ENCODE peak calls at places on chromosomes 11 and 22, in seven cellular contexts. S is thoracic aorta; W is neural progenitor cell; T is sigmoid colon; M is CD8-positive, alpha-beta memory T cell; Z is substantia nigra; U is breast epithelium. O is an unnamed sample.

GRCh38 chr11:70780246-70780535 is 381.9 kb downstream of the CTTN start:
- DNase-seq in S (no peak), W (no peak), T (no peak), M (no peak), Z (no peak), U (no peak), O (no peak)

GRCh38 chr22:46992121-46992731 is 229.8 kb downstream of the TBC1D22A start:
- DNase-seq in S (no peak), W (no peak), T (no peak), M (no peak), Z (no peak), U (no peak), O (no peak)

GRCh38 chr22:39135092-39135896 is 17.2 kb downstream of the CBX7 start:
- DNase-seq in S (no peak), W (peak), T (peak), M (peak), Z (no peak), U (peak), O (no peak)

GRCh38 chr11:57800444-57801184 is 39.0 kb downstream of the CTNND1 start:
- DNase-seq in S (no peak), W (peak), T (no peak), M (no peak), Z (no peak), U (no peak), O (no peak)

GRCh38 chr11:13126430-13126829 is 117.3 kb downstream of the RASSF10 start:
- DNase-seq in S (no peak), W (no peak), T (no peak), M (no peak), Z (no peak), U (no peak), O (no peak)

GRCh38 chr11:121488145-121488544 is 35.4 kb upstream of the SORL1-AS1 start:
- DNase-seq in S (no peak), W (no peak), T (no peak), M (no peak), Z (no peak), U (no peak), O (no peak)

GRCh38 chr11:119367661-119368120 is 13.8 kb downstream of the USP2 start:
- DNase-seq in S (no peak), W (no peak), T (no peak), M (no peak), Z (no peak), U (no peak), O (no peak)

GRCh38 chr11:76891793-76892192 is 31.1 kb downstream of the ACER3 start:
- DNase-seq in S (no peak), W (no peak), T (no peak), M (no peak), Z (no peak), U (no peak), O (no peak)

GRCh38 chr22:36424901-36425579 is 37.3 kb upstream of the MYH9 start:
- DNase-seq in S (no peak), W (no peak), T (no peak), M (no peak), Z (no peak), U (no peak), O (no peak)

GRCh38 chr22:44965171-44965570 is 44.6 kb downstream of the PHF21B start:
- DNase-seq in S (no peak), W (no peak), T (no peak), M (no peak), Z (no peak), U (no peak), O (no peak)

GRCh38 chr22:44971651-44972362 is 38.0 kb downstream of the PHF21B start:
- DNase-seq in S (no peak), W (no peak), T (no peak), M (no peak), Z (no peak), U (no peak), O (no peak)

GRCh38 chr22:44970291-44970690 is 39.5 kb downstream of the PHF21B start:
- DNase-seq in S (no peak), W (no peak), T (no peak), M (no peak), Z (no peak), U (no peak), O (no peak)

GRCh38 chr22:44969817-44970216 is 40.0 kb downstream of the PHF21B start:
- DNase-seq in S (no peak), W (no peak), T (no peak), M (no peak), Z (no peak), U (no peak), O (no peak)

DNA sequence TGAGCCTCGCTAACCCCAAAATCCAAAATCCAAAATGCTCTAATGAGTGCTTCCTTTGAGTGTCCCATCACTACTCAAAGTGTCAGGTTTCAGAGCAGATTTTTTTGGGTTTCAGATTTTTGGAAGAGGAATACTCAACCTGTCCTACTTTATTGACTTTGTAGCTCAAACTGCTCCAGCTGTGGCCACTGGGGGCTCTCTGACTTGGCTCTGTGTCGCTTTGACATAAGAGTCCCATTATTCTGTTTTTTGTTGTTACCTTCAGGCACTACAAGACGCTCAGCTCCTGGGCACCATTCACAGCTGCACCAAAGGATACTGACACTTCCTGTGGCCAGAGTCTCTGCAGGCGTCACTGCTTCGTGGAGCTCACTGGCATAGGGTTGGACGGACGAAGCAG is 41.1 kb downstream of the PHF21B start:
- DNase-seq in S (no peak), W (peak), T (no peak), M (no peak), Z (no peak), U (no peak), O (no peak)
- H3K27ac ChIP-seq in S (no peak), W (no peak), T (no peak), M (no peak), Z (no peak), U (no peak), O (no peak)

DNA sequence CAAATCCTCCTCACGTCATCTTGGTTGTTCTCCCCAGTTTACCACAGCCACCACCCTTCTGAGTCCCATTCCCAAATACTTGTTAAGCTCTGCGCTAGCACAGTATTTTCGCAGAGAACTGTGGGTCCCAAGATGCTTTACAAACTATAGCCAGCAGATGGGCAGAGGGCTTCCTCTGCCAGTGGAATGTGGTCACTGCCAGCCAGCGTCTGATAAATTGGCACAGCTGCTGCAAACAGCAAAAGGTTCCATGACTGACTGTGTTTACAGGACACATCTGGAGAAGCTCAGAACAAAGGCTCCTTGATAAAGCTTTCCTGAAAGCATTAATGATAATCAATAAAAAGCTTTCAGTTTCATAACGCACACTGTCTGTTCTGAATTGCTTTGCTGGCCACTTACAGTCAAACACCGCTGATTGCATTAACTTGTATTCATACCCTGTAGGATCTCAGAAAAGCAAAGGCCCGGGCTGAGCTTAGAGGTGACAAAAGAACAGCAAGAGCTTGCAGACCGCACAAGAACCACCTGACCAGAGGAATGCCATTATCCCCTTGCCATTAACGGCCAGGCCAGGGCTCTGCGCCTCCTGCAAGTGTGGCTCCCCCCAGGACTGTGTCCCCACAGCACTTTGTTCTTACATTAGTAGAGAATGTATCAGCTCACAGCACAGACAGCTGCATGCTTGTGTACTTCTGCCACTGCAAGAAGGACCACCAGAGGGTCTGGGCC is 120.6 kb downstream of the MICAL3 start:
- DNase-seq in S (no peak), W (peak), T (no peak), M (no peak), Z (peak), U (no peak), O (no peak)
- H3K27ac ChIP-seq in S (no peak), W (no peak), T (peak), M (no peak), Z (peak), U (no peak), O (peak)

GRCh38 chr11:16977136-16978020 is 36.8 kb downstream of the PLEKHA7 start:
- DNase-seq in S (no peak), W (no peak), T (no peak), M (no peak), Z (no peak), U (no peak), O (no peak)

GRCh38 chr11:16981651-16982194 is 32.5 kb downstream of the PLEKHA7 start:
- DNase-seq in S (no peak), W (peak), T (no peak), M (no peak), Z (peak), U (peak), O (peak)

GRCh38 chr11:16978021-16978370 is 36.2 kb downstream of the PLEKHA7 start:
- DNase-seq in S (no peak), W (peak), T (no peak), M (no peak), Z (no peak), U (no peak), O (no peak)

GRCh38 chr11:16982256-16982671 is 31.9 kb downstream of the PLEKHA7 start:
- DNase-seq in S (no peak), W (no peak), T (no peak), M (no peak), Z (no peak), U (no peak), O (no peak)

DNA sequence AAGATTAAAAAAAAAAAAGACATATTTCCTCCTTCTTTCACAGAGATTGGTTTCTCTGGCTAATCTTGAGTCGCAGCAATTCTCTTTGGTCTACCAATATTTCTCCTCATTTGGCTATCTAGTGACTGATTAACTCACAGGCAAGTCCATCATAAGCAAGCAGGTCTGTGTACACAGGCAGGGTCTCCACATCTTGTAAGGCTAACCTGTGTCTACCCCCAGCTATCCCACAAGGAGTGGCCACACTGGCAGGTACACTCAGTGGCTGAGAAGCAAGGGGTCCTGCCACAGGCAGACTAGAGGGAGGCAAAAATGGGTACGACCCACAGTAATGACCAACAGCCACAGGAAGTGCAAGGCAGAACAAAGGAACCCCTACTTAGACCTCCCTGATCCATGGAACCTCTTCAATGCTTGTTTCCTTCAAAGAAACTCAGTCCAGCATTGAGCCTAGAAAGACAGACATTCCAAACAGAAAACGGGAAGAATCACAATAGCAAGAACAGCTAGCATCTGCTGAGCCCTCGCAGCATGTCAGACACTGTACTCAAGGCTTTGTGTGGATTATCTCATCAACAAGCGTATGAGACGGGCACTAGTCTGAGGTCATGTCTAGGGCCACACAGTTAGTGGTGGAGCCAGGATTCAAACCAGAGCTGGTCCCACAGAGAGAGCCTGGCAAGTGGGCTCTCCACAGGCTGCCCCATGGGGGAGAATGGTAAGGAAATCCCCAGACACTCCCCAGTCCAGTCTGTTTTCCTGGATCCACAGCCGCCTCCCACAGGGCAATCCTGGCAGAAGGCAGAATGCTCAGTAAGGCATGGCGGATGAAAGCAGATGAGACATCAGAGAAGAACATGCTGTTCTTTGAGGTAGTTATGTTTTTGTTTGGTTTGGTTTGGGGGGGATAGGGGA is 34.2 kb downstream of the PLEKHA7 start:
- DNase-seq in S (no peak), W (peak), T (no peak), M (no peak), Z (no peak), U (no peak), O (no peak)
- H3K27ac ChIP-seq in S (no peak), W (no peak), T (no peak), M (no peak), Z (peak), U (peak), O (peak)

GRCh38 chr11:110356769-110357671 is 60.6 kb upstream of the RDX start:
- DNase-seq in S (no peak), W (no peak), T (no peak), M (no peak), Z (no peak), U (no peak), O (no peak)
- H3K27ac ChIP-seq in S (no peak), W (peak), T (no peak), M (no peak), Z (no peak), U (no peak), O (no peak)

GRCh38 chr11:15663778-15664218 is 549.1 kb downstream of the INSC start:
- DNase-seq in S (no peak), W (peak), T (no peak), M (no peak), Z (no peak), U (no peak), O (no peak)
- H3K27ac ChIP-seq in S (no peak), W (peak), T (no peak), M (no peak), Z (no peak), U (no peak), O (no peak)

GRCh38 chr22:45756558-45756957 is 84.9 kb downstream of the ATXN10 start:
- DNase-seq in S (no peak), W (no peak), T (no peak), M (no peak), Z (no peak), U (no peak), O (no peak)

GRCh38 chr22:45758603-45759002 is 87.0 kb downstream of the ATXN10 start:
- DNase-seq in S (no peak), W (no peak), T (no peak), M (no peak), Z (no peak), U (no peak), O (no peak)

GRCh38 chr22:45760682-45761081 is 89.0 kb downstream of the ATXN10 start:
- DNase-seq in S (no peak), W (no peak), T (no peak), M (no peak), Z (no peak), U (no peak), O (no peak)

GRCh38 chr22:45757068-45757467 is 85.4 kb downstream of the ATXN10 start:
- DNase-seq in S (no peak), W (peak), T (peak), M (no peak), Z (peak), U (no peak), O (no peak)

DNA sequence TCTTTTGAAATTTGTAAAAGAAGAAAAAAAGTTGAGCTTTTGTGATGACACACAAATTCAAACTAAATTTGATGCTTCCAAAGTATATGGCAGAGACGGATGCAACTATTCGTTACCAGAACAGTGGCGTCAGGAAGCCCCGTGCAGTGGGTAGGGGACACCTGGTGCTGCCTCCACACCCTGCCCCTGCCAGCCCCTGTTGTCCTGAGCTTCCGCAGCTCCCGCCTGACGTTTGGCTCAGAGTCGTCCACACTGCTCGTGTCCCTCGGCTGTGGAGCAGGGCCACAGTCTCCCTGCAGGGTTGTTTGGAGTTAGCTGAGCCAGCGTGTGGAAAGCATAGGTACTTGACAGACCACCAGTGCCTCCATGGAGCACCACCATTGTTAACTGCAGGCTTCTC is 86.3 kb downstream of the ATXN10 start:
- DNase-seq in S (no peak), W (no peak), T (no peak), M (no peak), Z (no peak), U (no peak), O (no peak)
- H3K27ac ChIP-seq in S (peak), W (no peak), T (peak), M (no peak), Z (no peak), U (no peak), O (no peak)

O was measured in caudate nucleus.